ENCODE peak calls at places on chromosome 14, in seven cellular contexts. One of them, this sample, is unnamed.

GRCh38 chr14:69637503-69638030 is 26.2 kb downstream of the SUSD6 start:
- DNase-seq in PC-3: no peak
- DNase-seq in lower leg skin: no peak
- DNase-seq in GM06990: no peak
- DNase-seq in suprapubic skin: peak
- DNase-seq in BJ: no peak
- DNase-seq in fibroblast of mammary gland: no peak
- DNase-seq in this sample: no peak

GRCh38 chr14:75165586-75166391 is 10.6 kb downstream of the TMED10 start:
- DNase-seq in PC-3: no peak
- DNase-seq in lower leg skin: no peak
- DNase-seq in GM06990: no peak
- DNase-seq in suprapubic skin: no peak
- DNase-seq in BJ: no peak
- DNase-seq in fibroblast of mammary gland: no peak
- DNase-seq in this sample: no peak

GRCh38 chr14:90812109-90812508 is 4.1 kb downstream of the TTC7B start:
- DNase-seq in PC-3: no peak
- DNase-seq in lower leg skin: no peak
- DNase-seq in GM06990: no peak
- DNase-seq in suprapubic skin: no peak
- DNase-seq in BJ: no peak
- DNase-seq in fibroblast of mammary gland: no peak
- DNase-seq in this sample: no peak

GRCh38 chr14:35405304-35405996 is 901 bp upstream of the NFKBIA start:
- DNase-seq in PC-3: no peak
- DNase-seq in lower leg skin: peak
- DNase-seq in GM06990: no peak
- DNase-seq in suprapubic skin: no peak
- DNase-seq in BJ: no peak
- DNase-seq in fibroblast of mammary gland: no peak
- DNase-seq in this sample: peak

GRCh38 chr14:103698380-103699260 is 16.6 kb downstream of the XRCC3 start:
- DNase-seq in PC-3: peak
- DNase-seq in lower leg skin: no peak
- DNase-seq in GM06990: no peak
- DNase-seq in suprapubic skin: no peak
- DNase-seq in BJ: no peak
- DNase-seq in fibroblast of mammary gland: no peak
- DNase-seq in this sample: peak

GRCh38 chr14:50823763-50824636 is 7.0 kb downstream of the NIN start:
- DNase-seq in PC-3: no peak
- DNase-seq in lower leg skin: no peak
- DNase-seq in GM06990: peak
- DNase-seq in suprapubic skin: no peak
- DNase-seq in BJ: no peak
- DNase-seq in fibroblast of mammary gland: no peak
- DNase-seq in this sample: no peak

GRCh38 chr14:58977366-58977765 is 211.1 kb upstream of the DAAM1 start:
- DNase-seq in PC-3: peak
- DNase-seq in lower leg skin: no peak
- DNase-seq in GM06990: no peak
- DNase-seq in suprapubic skin: no peak
- DNase-seq in BJ: no peak
- DNase-seq in fibroblast of mammary gland: peak
- DNase-seq in this sample: peak

GRCh38 chr14:105503918-105504692 is 13.1 kb downstream of the TEDC1 start:
- DNase-seq in PC-3: no peak
- DNase-seq in lower leg skin: no peak
- DNase-seq in GM06990: no peak
- DNase-seq in suprapubic skin: no peak
- DNase-seq in BJ: no peak
- DNase-seq in fibroblast of mammary gland: no peak
- DNase-seq in this sample: no peak

GRCh38 chr14:91261115-91261514 is 16.6 kb upstream of the GPR68 start:
- DNase-seq in PC-3: no peak
- DNase-seq in lower leg skin: no peak
- DNase-seq in GM06990: no peak
- DNase-seq in suprapubic skin: no peak
- DNase-seq in BJ: no peak
- DNase-seq in fibroblast of mammary gland: no peak
- DNase-seq in this sample: no peak

GRCh38 chr14:45426685-45427282 is 173.8 kb upstream of the MIS18BP1 start:
- DNase-seq in PC-3: peak
- DNase-seq in lower leg skin: no peak
- DNase-seq in GM06990: no peak
- DNase-seq in suprapubic skin: no peak
- DNase-seq in BJ: no peak
- DNase-seq in fibroblast of mammary gland: peak
- DNase-seq in this sample: peak

GRCh38 chr14:76450476-76450875 is 74.5 kb downstream of the ESRRB start:
- DNase-seq in PC-3: no peak
- DNase-seq in lower leg skin: no peak
- DNase-seq in GM06990: no peak
- DNase-seq in suprapubic skin: no peak
- DNase-seq in BJ: no peak
- DNase-seq in fibroblast of mammary gland: no peak
- DNase-seq in this sample: no peak

GRCh38 chr14:90561031-90561430 is 164.2 kb downstream of the CALM1 start:
- DNase-seq in PC-3: no peak
- DNase-seq in lower leg skin: no peak
- DNase-seq in GM06990: no peak
- DNase-seq in suprapubic skin: no peak
- DNase-seq in BJ: no peak
- DNase-seq in fibroblast of mammary gland: no peak
- DNase-seq in this sample: no peak

GRCh38 chr14:96056509-96057422 is 17.6 kb downstream of the C14orf132 start:
- DNase-seq in PC-3: peak
- DNase-seq in lower leg skin: no peak
- DNase-seq in GM06990: no peak
- DNase-seq in suprapubic skin: no peak
- DNase-seq in BJ: no peak
- DNase-seq in fibroblast of mammary gland: no peak
- DNase-seq in this sample: peak

GRCh38 chr14:25009891-25010290 is 40.1 kb downstream of the STXBP6 start:
- DNase-seq in PC-3: no peak
- DNase-seq in lower leg skin: no peak
- DNase-seq in GM06990: no peak
- DNase-seq in suprapubic skin: no peak
- DNase-seq in BJ: peak
- DNase-seq in fibroblast of mammary gland: no peak
- DNase-seq in this sample: no peak

GRCh38 chr14:54564799-54565235 is 2.1 kb upstream of the SAMD4A start:
- DNase-seq in PC-3: peak
- DNase-seq in lower leg skin: peak
- DNase-seq in GM06990: no peak
- DNase-seq in suprapubic skin: no peak
- DNase-seq in BJ: no peak
- DNase-seq in fibroblast of mammary gland: peak
- DNase-seq in this sample: peak

GRCh38 chr14:93941293-93941910 is 14.3 kb downstream of the FAM181A start:
- DNase-seq in PC-3: peak
- DNase-seq in lower leg skin: no peak
- DNase-seq in GM06990: no peak
- DNase-seq in suprapubic skin: no peak
- DNase-seq in BJ: peak
- DNase-seq in fibroblast of mammary gland: peak
- DNase-seq in this sample: peak

GRCh38 chr14:104190396-104191000 is 52.1 kb downstream of the KIF26A start:
- DNase-seq in PC-3: no peak
- DNase-seq in lower leg skin: no peak
- DNase-seq in GM06990: no peak
- DNase-seq in suprapubic skin: no peak
- DNase-seq in BJ: no peak
- DNase-seq in fibroblast of mammary gland: no peak
- DNase-seq in this sample: no peak

GRCh38 chr14:85921241-85921640 is 391.3 kb downstream of the FLRT2 start:
- DNase-seq in PC-3: no peak
- DNase-seq in lower leg skin: no peak
- DNase-seq in GM06990: no peak
- DNase-seq in suprapubic skin: no peak
- DNase-seq in BJ: no peak
- DNase-seq in fibroblast of mammary gland: no peak
- DNase-seq in this sample: no peak

GRCh38 chr14:68627868-68628604 is 164.8 kb downstream of the ZFP36L1 start:
- DNase-seq in PC-3: peak
- DNase-seq in lower leg skin: no peak
- DNase-seq in GM06990: peak
- DNase-seq in suprapubic skin: no peak
- DNase-seq in BJ: no peak
- DNase-seq in fibroblast of mammary gland: no peak
- DNase-seq in this sample: peak

GRCh38 chr14:68627050-68627867 is 165.6 kb downstream of the ZFP36L1 start:
- DNase-seq in PC-3: no peak
- DNase-seq in lower leg skin: no peak
- DNase-seq in GM06990: no peak
- DNase-seq in suprapubic skin: no peak
- DNase-seq in BJ: no peak
- DNase-seq in fibroblast of mammary gland: no peak
- DNase-seq in this sample: no peak

GRCh38 chr14:68630611-68631013 is 162.3 kb downstream of the ZFP36L1 start:
- DNase-seq in PC-3: no peak
- DNase-seq in lower leg skin: peak
- DNase-seq in GM06990: no peak
- DNase-seq in suprapubic skin: no peak
- DNase-seq in BJ: no peak
- DNase-seq in fibroblast of mammary gland: no peak
- DNase-seq in this sample: no peak

GRCh38 chr14:68630081-68630571 is 162.7 kb downstream of the ZFP36L1 start:
- DNase-seq in PC-3: no peak
- DNase-seq in lower leg skin: peak
- DNase-seq in GM06990: no peak
- DNase-seq in suprapubic skin: no peak
- DNase-seq in BJ: no peak
- DNase-seq in fibroblast of mammary gland: no peak
- DNase-seq in this sample: no peak

DNA sequence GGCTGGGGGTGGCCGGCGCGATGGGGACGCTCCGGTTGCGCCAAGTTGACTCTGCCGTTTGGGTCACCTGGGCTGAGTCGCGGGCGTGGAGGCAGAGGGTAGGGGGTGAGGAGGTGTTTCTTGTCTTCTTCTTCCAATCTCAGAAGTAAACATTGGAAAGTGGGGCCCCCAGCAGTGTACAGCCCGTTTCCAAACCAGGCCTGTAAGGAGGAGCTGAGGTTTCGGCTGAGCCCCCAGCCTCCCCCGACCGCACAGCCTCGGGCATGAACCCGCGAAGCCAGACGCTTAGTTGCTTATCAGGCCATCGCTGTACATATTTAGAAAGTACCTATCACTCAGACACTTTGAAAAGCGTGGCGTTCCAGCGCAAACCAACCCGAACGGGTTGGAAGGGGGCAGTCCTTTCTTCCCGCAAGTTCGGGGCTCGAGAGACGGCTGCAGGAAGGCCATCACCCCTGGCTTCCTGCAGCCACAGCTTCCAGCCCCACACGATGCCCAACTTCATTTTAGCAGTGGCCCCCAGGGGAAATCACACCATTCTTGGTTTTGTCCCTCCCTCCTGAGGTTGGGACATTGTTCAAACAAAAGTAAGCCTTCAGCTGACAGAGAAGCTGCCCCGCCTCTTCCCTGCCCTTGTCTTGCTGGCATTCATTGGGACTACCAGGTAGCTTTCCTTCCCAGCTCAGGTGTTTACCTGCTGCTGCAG is 164.1 kb downstream of the ZFP36L1 start:
- DNase-seq in PC-3: peak
- DNase-seq in lower leg skin: peak
- DNase-seq in GM06990: peak
- DNase-seq in suprapubic skin: no peak
- DNase-seq in BJ: no peak
- DNase-seq in fibroblast of mammary gland: no peak
- DNase-seq in this sample: peak
- H3K4me3 ChIP-seq in PC-3: peak
- H3K4me3 ChIP-seq in lower leg skin: no peak
- H3K4me3 ChIP-seq in GM06990: peak
- H3K4me3 ChIP-seq in suprapubic skin: peak
- H3K4me3 ChIP-seq in BJ: no peak
- H3K4me3 ChIP-seq in fibroblast of mammary gland: no peak
- H3K4me3 ChIP-seq in this sample: peak

GRCh38 chr14:92652413-92653151 is 95.8 kb downstream of the LGMN start:
- DNase-seq in PC-3: no peak
- DNase-seq in lower leg skin: no peak
- DNase-seq in GM06990: no peak
- DNase-seq in suprapubic skin: no peak
- DNase-seq in BJ: no peak
- DNase-seq in fibroblast of mammary gland: no peak
- DNase-seq in this sample: no peak
- H3K4me3 ChIP-seq in PC-3: no peak
- H3K4me3 ChIP-seq in lower leg skin: peak
- H3K4me3 ChIP-seq in GM06990: peak
- H3K4me3 ChIP-seq in suprapubic skin: peak
- H3K4me3 ChIP-seq in BJ: no peak
- H3K4me3 ChIP-seq in fibroblast of mammary gland: no peak
- H3K4me3 ChIP-seq in this sample: no peak

DNA sequence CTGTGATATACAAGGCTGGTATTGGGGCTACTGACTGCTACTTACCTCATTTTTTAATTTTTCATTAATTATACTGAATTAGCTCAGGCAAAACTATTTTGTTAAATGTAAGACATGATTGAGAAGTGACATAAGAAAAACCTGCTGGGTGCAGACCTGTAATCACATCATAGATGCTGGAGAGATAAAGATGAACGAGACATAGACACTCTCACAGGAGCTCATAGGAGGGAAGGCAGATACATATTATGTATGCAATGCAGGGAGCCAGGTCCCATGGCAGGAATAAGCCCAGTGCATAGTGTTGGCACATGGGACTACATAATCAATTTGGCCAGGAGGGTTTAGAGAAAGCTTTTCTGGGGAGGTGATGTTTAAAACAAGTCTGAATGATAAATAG is 74.9 kb downstream of the PRKCH start:
- DNase-seq in PC-3: no peak
- DNase-seq in lower leg skin: no peak
- DNase-seq in GM06990: no peak
- DNase-seq in suprapubic skin: no peak
- DNase-seq in BJ: no peak
- DNase-seq in fibroblast of mammary gland: no peak
- DNase-seq in this sample: no peak
- H3K4me3 ChIP-seq in PC-3: no peak
- H3K4me3 ChIP-seq in lower leg skin: no peak
- H3K4me3 ChIP-seq in GM06990: no peak
- H3K4me3 ChIP-seq in suprapubic skin: no peak
- H3K4me3 ChIP-seq in BJ: no peak
- H3K4me3 ChIP-seq in fibroblast of mammary gland: no peak
- H3K4me3 ChIP-seq in this sample: no peak

DNA sequence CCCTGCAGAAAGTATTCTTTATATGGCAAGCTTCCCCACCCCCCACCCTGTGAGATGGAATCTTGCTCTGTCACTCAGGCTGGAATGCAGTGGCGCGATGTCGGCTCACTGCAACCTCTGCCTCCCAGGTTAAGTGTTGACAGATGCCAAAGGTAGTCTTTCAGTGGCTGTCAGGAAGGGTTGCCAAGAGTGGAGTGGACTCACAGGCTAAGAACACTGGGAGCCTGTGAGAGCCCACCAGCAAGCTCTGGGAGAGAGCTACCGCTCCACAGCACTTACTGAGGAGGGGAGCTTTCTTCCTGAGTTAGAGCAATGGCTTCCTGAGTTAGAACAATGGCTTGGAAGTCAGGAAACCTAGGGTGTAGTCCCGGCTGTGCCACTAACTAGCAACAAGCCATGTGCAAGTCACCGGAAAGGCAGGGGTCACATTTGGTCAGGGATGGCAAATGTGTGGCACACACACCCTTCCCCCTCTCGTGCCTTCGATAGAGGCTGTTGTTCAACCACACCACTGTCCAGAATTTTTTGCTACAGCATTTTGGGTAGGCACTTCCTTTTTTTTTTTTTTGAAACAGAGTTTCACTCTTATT is 2.6 kb downstream of the RNASE1 start:
- DNase-seq in PC-3: peak
- DNase-seq in lower leg skin: peak
- DNase-seq in GM06990: no peak
- DNase-seq in suprapubic skin: no peak
- DNase-seq in BJ: no peak
- DNase-seq in fibroblast of mammary gland: no peak
- DNase-seq in this sample: no peak
- H3K4me3 ChIP-seq in PC-3: no peak
- H3K4me3 ChIP-seq in lower leg skin: no peak
- H3K4me3 ChIP-seq in GM06990: no peak
- H3K4me3 ChIP-seq in suprapubic skin: peak
- H3K4me3 ChIP-seq in BJ: no peak
- H3K4me3 ChIP-seq in fibroblast of mammary gland: no peak
- H3K4me3 ChIP-seq in this sample: no peak

This sample was measured in epithelial cell of esophagus.